ENCODE peak calls at places on chromosome 3, in ten cellular contexts. Z is heart left ventricle, C is fibroblast of pulmonary artery, I is Panc1, L is GM12865, U is fibroblast of lung, S is fibroblast of mammary gland, Y is hepatocyte, J is cardiac fibroblast, X is OCI-LY7. V is an unnamed sample.

GRCh38 chr3:11060500-11061251 is 68.1 kb downstream of the SLC6A1 start:
- DNase-seq in Z (peak), C (peak), X (peak), I (no peak), S (peak), J (peak), Y (peak), U (peak), L (peak), V (peak)

GRCh38 chr3:47780727-47781325 is 867 bp downstream of the SMARCC1 start:
- DNase-seq in J (peak), Y (no peak), I (no peak), U (peak), S (peak), C (peak), X (no peak), L (no peak), Z (no peak), V (no peak)

GRCh38 chr3:38551026-38551832 is 55.1 kb downstream of the EXOG start:
- DNase-seq in I (no peak), J (no peak), Z (no peak), X (no peak), U (no peak), C (no peak), S (no peak), L (no peak), Y (no peak), V (no peak)

GRCh38 chr3:74883690-74884089 is 269.2 kb upstream of the CNTN3 start:
- DNase-seq in U (peak), L (no peak), I (peak), C (peak), X (no peak), Y (peak), J (peak), Z (no peak), S (peak), V (no peak)

GRCh38 chr3:122013448-122013925 is 8.6 kb downstream of the ILDR1 start:
- DNase-seq in J (no peak), C (no peak), S (no peak), I (no peak), L (no peak), Y (peak), Z (no peak), U (no peak), X (no peak), V (no peak)

GRCh38 chr3:65436580-65436979 is 602.1 kb downstream of the MAGI1 start:
- DNase-seq in J (peak), S (peak), U (peak), X (peak), Y (peak), L (peak), C (peak), I (no peak), Z (no peak), V (no peak)

GRCh38 chr3:173825731-173826130 is 428.2 kb downstream of the NLGN1 start:
- DNase-seq in I (no peak), L (no peak), J (no peak), Z (no peak), Y (no peak), U (no peak), S (peak), C (no peak), X (no peak), V (no peak)

GRCh38 chr3:74410276-74410941 is 204.1 kb downstream of the CNTN3 start:
- DNase-seq in X (no peak), Y (no peak), U (no peak), C (no peak), Z (no peak), S (no peak), L (no peak), I (no peak), J (no peak), V (no peak)

GRCh38 chr3:129034650-129035049 is 25.9 kb upstream of the GP9 start:
- DNase-seq in I (no peak), J (no peak), U (no peak), Z (no peak), L (no peak), C (no peak), S (no peak), X (no peak), Y (no peak), V (no peak)

GRCh38 chr3:150544726-150545125 is 1.6 kb downstream of the SERP1 start:
- DNase-seq in Y (no peak), J (peak), I (no peak), Z (no peak), L (no peak), C (peak), S (peak), U (peak), X (no peak), V (peak)

GRCh38 chr3:38578551-38578950 is 70.9 kb downstream of the SCN5A start:
- DNase-seq in C (no peak), I (no peak), U (no peak), Y (no peak), J (no peak), Z (peak), S (no peak), L (no peak), X (no peak), V (no peak)

GRCh38 chr3:55619186-55619808 is 132.2 kb upstream of the WNT5A start:
- DNase-seq in L (peak), J (no peak), X (no peak), C (no peak), S (no peak), Z (no peak), I (no peak), U (no peak), Y (no peak), V (no peak)

GRCh38 chr3:180183346-180183745 is 146.6 kb upstream of the PEX5L start:
- DNase-seq in X (no peak), J (no peak), I (no peak), Z (no peak), Y (no peak), U (no peak), C (no peak), S (no peak), L (no peak), V (no peak)

GRCh38 chr3:14877404-14877803 is 58.6 kb downstream of the FGD5 start:
- DNase-seq in Y (no peak), J (no peak), U (no peak), Z (no peak), L (no peak), X (no peak), I (no peak), S (no peak), C (no peak), V (no peak)

GRCh38 chr3:93961489-93961888 is 12.2 kb downstream of the PROS1 start:
- DNase-seq in S (no peak), I (no peak), U (no peak), Y (no peak), X (no peak), Z (no peak), J (peak), L (no peak), C (no peak), V (no peak)

GRCh38 chr3:10023587-10024310 is 2.5 kb upstream of the FANCD2 start:
- DNase-seq in Y (peak), C (peak), J (peak), L (no peak), I (no peak), Z (no peak), U (peak), S (peak), X (no peak), V (peak)

GRCh38 chr3:112500621-112501020 is 1.3 kb upstream of the BTLA start:
- DNase-seq in J (no peak), U (no peak), S (no peak), I (no peak), Z (no peak), L (no peak), Y (no peak), C (no peak), X (no peak), V (no peak)

GRCh38 chr3:112497897-112498548 is 1.2 kb downstream of the BTLA start:
- DNase-seq in J (no peak), Y (no peak), U (no peak), C (no peak), L (peak), S (no peak), Z (no peak), I (no peak), X (peak), V (no peak)

GRCh38 chr3:112496368-112497067 is 2.8 kb downstream of the BTLA start:
- DNase-seq in Y (no peak), L (no peak), J (no peak), S (no peak), C (no peak), U (no peak), Z (no peak), X (no peak), I (no peak), V (no peak)

GRCh38 chr3:112498916-112499315 is 356 bp downstream of the BTLA start:
- DNase-seq in S (no peak), Z (no peak), X (peak), L (peak), C (no peak), I (no peak), U (no peak), Y (no peak), J (no peak), V (no peak)

DNA sequence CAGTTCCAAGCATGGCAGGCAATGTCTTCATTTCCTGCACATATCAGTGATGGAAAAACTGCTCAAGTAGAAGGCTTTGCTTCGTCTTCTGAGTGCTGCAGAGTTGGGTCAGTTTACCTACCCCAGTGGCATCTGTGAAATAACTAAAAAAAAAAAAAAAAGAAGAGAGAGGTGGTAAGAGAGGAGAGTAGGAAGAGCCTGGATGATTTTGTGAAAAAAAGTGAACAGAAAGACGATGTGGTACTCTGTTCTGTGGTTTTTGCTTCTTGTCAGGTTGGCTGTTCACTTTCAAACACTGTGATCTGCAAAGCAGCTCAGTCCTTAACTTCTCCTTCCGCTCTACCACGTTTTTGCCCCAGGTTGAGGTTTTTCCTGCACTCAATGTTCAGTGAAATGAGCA is at the start of gene BTLA:
- DNase-seq in I (no peak), Y (no peak), L (peak), J (no peak), C (no peak), Z (no peak), U (no peak), X (peak), S (no peak), V (no peak)
- H3K4me3 ChIP-seq in I (no peak), Y (no peak), L (peak), J (no peak), C (no peak), Z (no peak), U (no peak), X (peak), S (no peak), V (no peak)

GRCh38 chr3:1087066-1087555 is 5.7 kb upstream of the CNTN6 start:
- DNase-seq in U (peak), L (no peak), C (peak), J (peak), S (peak), Y (peak), I (no peak), Z (no peak), X (no peak), V (peak)
- TF ChIP-seq CTCF in U (peak), L (no peak), C (peak), J (peak), S (peak), Y (peak), I (peak), Z (peak), X (no peak), V (peak)

DNA sequence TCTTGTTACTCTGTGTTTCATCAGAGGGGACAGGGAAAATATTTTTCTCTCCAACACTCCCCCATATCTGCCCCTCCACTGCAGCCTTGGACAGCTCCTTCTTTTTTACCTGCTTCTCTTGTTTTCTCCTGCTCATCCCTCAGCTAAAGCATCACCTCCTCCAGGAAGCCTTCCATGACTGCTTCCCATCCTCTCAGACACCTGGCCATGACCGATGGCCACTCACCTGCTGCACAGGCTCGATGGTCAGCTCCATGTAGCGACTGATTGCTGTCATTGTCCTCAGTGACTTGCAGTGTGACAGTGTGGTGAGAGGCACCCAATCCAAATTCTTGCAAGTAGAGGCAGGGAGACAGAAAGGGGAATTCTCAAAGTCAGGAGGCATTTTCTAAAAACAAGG is 22.5 kb downstream of the TMEM44 start:
- DNase-seq in I (no peak), U (no peak), S (no peak), C (no peak), J (no peak), L (no peak), Z (no peak), Y (no peak), X (no peak), V (no peak)
- H3K4me3 ChIP-seq in I (no peak), U (no peak), S (no peak), C (no peak), J (no peak), L (no peak), Z (no peak), Y (no peak), X (no peak), V (no peak)

GRCh38 chr3:111732248-111732879 is 126.7 kb upstream of the PHLDB2 start:
- DNase-seq in C (no peak), I (no peak), X (no peak), U (no peak), L (no peak), S (no peak), J (no peak), Z (no peak), Y (peak), V (no peak)
- TF ChIP-seq CTCF in C (no peak), I (no peak), X (no peak), U (no peak), L (no peak), S (no peak), J (no peak), Z (no peak), Y (no peak), V (no peak)

DNA sequence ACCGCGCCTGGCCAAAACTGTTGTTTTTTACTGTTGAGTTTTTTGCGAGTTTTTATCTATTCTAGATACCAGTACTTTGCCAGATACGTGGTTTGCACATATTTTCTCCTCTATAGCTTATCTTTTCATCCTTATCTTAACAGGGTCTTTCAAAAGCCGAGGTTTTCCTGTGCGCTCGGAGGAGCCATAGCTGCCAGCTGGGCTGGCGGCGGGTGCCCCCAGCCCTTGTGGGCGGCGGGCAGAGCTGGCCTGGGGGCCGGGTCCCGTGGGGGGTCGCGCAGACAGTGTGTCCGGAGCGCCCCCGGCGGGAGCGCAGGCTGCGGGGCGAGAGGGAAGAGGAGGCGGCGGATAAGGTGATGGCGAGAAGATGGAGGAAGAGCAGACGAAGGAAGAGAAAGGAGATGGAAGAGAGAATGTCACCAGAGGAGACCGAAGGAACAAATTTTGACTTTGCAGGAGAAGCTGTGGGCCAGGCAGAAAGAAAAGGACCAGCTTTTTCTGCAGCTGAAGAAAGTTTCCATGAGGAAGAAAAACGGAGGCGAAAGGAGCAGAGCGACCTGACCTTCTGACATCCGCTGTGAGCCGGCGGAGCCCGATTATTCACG is 11.0 kb upstream of the EIF4A2 start:
- DNase-seq in X (no peak), S (no peak), L (no peak), Z (no peak), I (no peak), C (no peak), U (no peak), J (no peak), Y (no peak), V (no peak)
- H3K4me3 ChIP-seq in X (peak), S (peak), L (peak), Z (peak), I (no peak), C (peak), U (peak), J (peak), Y (no peak), V (peak)

GRCh38 chr3:81311321-81311720 is 450.1 kb downstream of the GBE1 start:
- DNase-seq in L (no peak), X (no peak), C (no peak), Y (no peak), U (no peak), S (no peak), J (no peak), I (no peak), Z (no peak), V (no peak)
- TF ChIP-seq CTCF in L (no peak), X (no peak), C (no peak), Y (no peak), U (no peak), S (no peak), J (no peak), I (no peak), Z (no peak), V (no peak)

DNA sequence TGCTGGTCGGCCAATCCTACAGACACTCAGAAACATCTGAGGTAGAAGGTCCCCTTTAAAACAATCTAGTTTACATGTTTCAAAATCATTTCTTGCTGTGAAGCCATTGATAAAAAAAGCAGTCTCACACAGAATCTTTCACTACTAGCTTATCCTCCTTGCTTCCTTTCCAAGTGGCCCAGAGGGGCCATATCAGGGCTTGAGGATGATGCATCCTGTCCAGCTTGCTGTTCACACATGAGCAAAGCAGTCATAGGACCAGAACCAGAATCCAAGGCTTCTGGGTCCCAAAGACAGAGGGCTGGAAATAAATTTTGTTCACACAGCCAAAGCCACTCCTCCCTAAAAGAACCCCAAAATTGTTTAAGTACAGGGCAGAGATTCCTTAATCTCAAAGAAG is 9.2 kb upstream of the LYZL4 start:
- DNase-seq in Z (no peak), S (no peak), L (no peak), Y (no peak), C (no peak), J (peak), X (no peak), U (no peak), I (no peak), V (no peak)
- H3K4me3 ChIP-seq in Z (no peak), S (no peak), L (no peak), Y (no peak), C (no peak), J (no peak), X (no peak), U (no peak), I (no peak), V (no peak)

V was measured in astrocyte of the cerebellum.